ENCODE peak calls at places on chromosomes 6 and 20, in four cellular contexts. E, M, H and F are unnamed samples.
A peak's percentile ranks its signal among the peaks of the same experiment; 100 is the strongest.

GRCh38 chr20:61289166-61289565 is 37.1 kb downstream of the CDH4 start:
- DNase-seq in E (no peak), M (no peak), H (no peak), F (no peak)

GRCh38 chr6:130978660-130979396 is 84.2 kb downstream of the EPB41L2 start:
- DNase-seq in H (no peak), E (no peak), M (no peak), F (no peak)

GRCh38 chr20:23061713-23062561 is 12.5 kb upstream of the THBD start:
- DNase-seq in H (peak; percentile 57), E (peak; percentile 57), M (peak; percentile 82), F (peak; percentile 79)

GRCh38 chr6:117200067-117200466 is 65.3 kb upstream of the VGLL2 start:
- DNase-seq in M (no peak), H (no peak), E (no peak), F (no peak)

GRCh38 chr20:17843246-17844132 is 125.1 kb downstream of the SNX5 start:
- DNase-seq in M (no peak), E (peak; percentile 97), H (no peak), F (no peak)

GRCh38 chr20:31910071-31910803 is 39.8 kb downstream of the TTLL9 start:
- DNase-seq in M (no peak), E (no peak), H (no peak), F (no peak)

GRCh38 chr6:14852375-14852774 is 393.5 kb upstream of the JARID2 start:
- DNase-seq in E (no peak), M (no peak), H (no peak), F (no peak)

GRCh38 chr6:39387785-39388184 is 65.3 kb upstream of the KCNK16 start:
- DNase-seq in M (no peak), H (no peak), E (no peak), F (no peak)

GRCh38 chr6:73612611-73613010 is 41.2 kb downstream of the SLC17A5 start:
- DNase-seq in M (no peak), E (no peak), H (no peak), F (peak; percentile 73)

GRCh38 chr20:59051666-59052065 is 9.1 kb upstream of the PRELID3B start:
- DNase-seq in M (no peak), E (no peak), H (no peak), F (no peak)

GRCh38 chr6:11260249-11261038 is 28.0 kb upstream of the NEDD9 start:
- DNase-seq in M (no peak), E (no peak), H (no peak), F (no peak)

GRCh38 chr6:21902766-21903165 is 309.2 kb downstream of the SOX4 start:
- DNase-seq in H (no peak), M (no peak), E (no peak), F (peak; percentile 54)
- H3K4ac ChIP-seq in H (no peak overlapping the region), M (no peak overlapping the region), E (no peak overlapping the region), F (peak overlapping the region; percentile 18)

GRCh38 chr20:21571841-21572690 is 58.2 kb upstream of the NKX2-2 start:
- DNase-seq in M (no peak), E (no peak), H (peak; percentile 57), F (peak; percentile 20)

GRCh38 chr20:21574443-21574842 is 60.6 kb upstream of the NKX2-2 start:
- DNase-seq in M (no peak), H (no peak), E (no peak), F (no peak)

GRCh38 chr20:21573259-21573658 is 59.4 kb upstream of the NKX2-2 start:
- DNase-seq in E (no peak), M (no peak), H (no peak), F (no peak)

GRCh38 chr20:21570285-21570992 is 56.6 kb upstream of the NKX2-2 start:
- DNase-seq in E (no peak), M (no peak), H (no peak), F (peak; percentile 17)

DNA sequence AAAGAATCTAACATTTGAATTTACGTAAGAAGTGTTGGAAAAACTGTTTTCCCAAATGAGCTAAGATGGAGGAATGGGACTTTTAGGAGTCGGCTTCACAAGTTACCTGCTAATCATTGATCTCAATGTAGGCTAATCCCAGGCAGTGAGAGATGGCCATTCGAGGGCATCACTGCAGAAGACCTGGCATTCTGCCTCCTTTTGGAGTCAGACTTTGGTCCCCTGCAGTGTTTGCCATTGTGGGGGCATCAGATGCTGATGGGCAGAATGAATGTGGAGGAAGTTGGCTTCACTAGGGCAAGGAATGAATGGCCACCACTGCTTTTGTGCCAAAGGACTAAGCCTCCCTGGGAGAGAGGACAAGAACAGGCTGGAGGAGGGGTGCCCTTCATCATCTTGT is 55.7 kb upstream of the NKX2-2 start:
- DNase-seq in H (no peak), M (no peak), E (no peak), F (no peak)
- H3K23ac ChIP-seq in H (no peak overlapping the region), M (no peak overlapping the region), E (no peak overlapping the region), F (no peak overlapping the region)

DNA sequence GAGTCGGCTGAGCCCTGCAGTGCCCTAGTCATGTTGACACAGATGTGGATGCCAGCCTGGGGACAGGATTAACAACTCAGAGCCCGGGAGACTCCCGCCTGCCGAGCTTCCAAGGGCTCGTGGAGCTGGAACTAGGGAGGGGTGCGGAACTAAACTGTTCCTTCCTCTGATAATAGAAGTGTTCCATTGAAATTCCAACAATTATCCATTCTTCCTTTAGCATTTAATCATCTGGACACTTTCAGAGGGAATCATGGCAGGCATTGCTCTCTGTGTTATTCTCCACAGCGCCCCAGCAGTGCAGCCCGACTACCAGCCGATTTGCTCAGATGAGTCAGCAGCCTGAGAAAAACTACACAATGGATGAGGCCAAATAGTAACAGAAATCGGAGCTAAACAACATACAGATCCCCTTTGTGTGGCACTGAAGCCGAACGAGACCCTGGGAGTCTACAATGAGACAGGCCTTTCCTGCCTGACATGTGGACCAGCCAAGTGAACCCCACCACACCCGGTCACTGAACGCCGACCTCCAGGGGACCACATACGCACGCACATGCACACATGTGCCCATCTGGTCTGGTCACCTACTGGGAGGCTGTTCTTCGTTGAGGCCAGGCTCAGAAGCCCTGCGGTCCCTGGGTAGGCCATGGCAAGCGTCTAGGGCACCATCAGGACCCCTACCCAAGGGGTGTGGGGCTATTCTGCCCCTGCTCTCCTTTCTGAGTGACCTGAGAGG is 238.4 kb upstream of the AFDN start:
- DNase-seq in H (no peak), E (no peak), M (no peak), F (no peak)
- H3K27ac ChIP-seq in H (no peak overlapping the region), E (no peak overlapping the region), M (no peak overlapping the region), F (no peak overlapping the region)

GRCh38 chr20:20052074-20052970 is at the start of the genes CFAP61 and CRNKL1:
- DNase-seq in E (peak; percentile 95), H (peak; percentile 97), M (peak; percentile 98), F (peak; percentile 98)
- H3K4ac ChIP-seq in E (peak within 1 kb of the TSS; percentile 85), H (no peak within 1 kb of the TSS), M (no peak within 1 kb of the TSS), F (no peak within 1 kb of the TSS)

GRCh38 chr20:63081351-63081750 is 74.6 kb upstream of the BHLHE23 start:
- DNase-seq in H (no peak), E (no peak), M (no peak), F (no peak)

GRCh38 chr20:63080411-63080810 is 73.6 kb upstream of the BHLHE23 start:
- DNase-seq in H (no peak), E (no peak), M (no peak), F (no peak)

GRCh38 chr20:63080811-63081210 is 74.0 kb upstream of the BHLHE23 start:
- DNase-seq in H (no peak), E (no peak), M (no peak), F (no peak)

GRCh38 chr20:63081831-63082230 is 75.1 kb upstream of the BHLHE23 start:
- DNase-seq in H (no peak), M (no peak), E (no peak), F (no peak)

GRCh38 chr20:63079971-63080370 is 73.2 kb upstream of the BHLHE23 start:
- DNase-seq in H (no peak), M (no peak), E (no peak), F (no peak)
- H3K23ac ChIP-seq in H (no peak overlapping the region), M (no peak overlapping the region), E (no peak overlapping the region), F (no peak overlapping the region)

GRCh38 chr6:134590449-134590848 is 272.5 kb upstream of the SGK1 start:
- DNase-seq in E (peak; percentile 68), M (no peak), H (no peak), F (no peak)
- H3K27ac ChIP-seq in E (peak overlapping the region; percentile 93), M (no peak overlapping the region), H (no peak overlapping the region), F (no peak overlapping the region)

GRCh38 chr20:63520939-63521601 is 505 bp downstream of the PPDPF start:
- DNase-seq in H (peak; percentile 79), E (peak; percentile 53), M (peak; percentile 54), F (peak; percentile 73)

GRCh38 chr20:63521602-63522001 is 1.0 kb downstream of the PPDPF start:
- DNase-seq in M (peak; percentile 51), H (peak; percentile 60), E (no peak), F (no peak)

GRCh38 chr20:63518946-63519764 is 1.4 kb upstream of the PPDPF start:
- DNase-seq in H (peak; percentile 60), M (peak; percentile 41), E (no peak), F (no peak)

GRCh38 chr20:63519765-63520593 is 586 bp upstream of the PPDPF start:
- DNase-seq in M (peak; percentile 80), E (peak; percentile 29), H (peak; percentile 86), F (no peak)

GRCh38 chr20:63520594-63520938 is at the start of gene PPDPF:
- DNase-seq in H (peak; percentile 88), E (peak; percentile 72), M (no peak), F (peak; percentile 84)
- H3K4ac ChIP-seq in H (peak within 1 kb of the TSS; percentile 38), E (peak within 1 kb of the TSS; percentile 75), M (no peak within 1 kb of the TSS), F (peak within 1 kb of the TSS; percentile 1)

GRCh38 chr20:3777726-3778629 is 3.3 kb downstream of the SPEF1 start:
- DNase-seq in M (peak; percentile 85), H (peak; percentile 90), E (no peak), F (peak; percentile 74)
- H3K23ac ChIP-seq in M (no peak overlapping the region), H (no peak overlapping the region), E (no peak overlapping the region), F (no peak overlapping the region)

GRCh38 chr6:170043150-170043819 is 247.6 kb downstream of the DLL1 start:
- DNase-seq in M (no peak), H (no peak), E (no peak), F (no peak)

GRCh38 chr6:170042596-170043118 is 248.2 kb downstream of the DLL1 start:
- DNase-seq in M (no peak), E (no peak), H (no peak), F (no peak)

GRCh38 chr6:170041526-170041925 is 249.4 kb downstream of the DLL1 start:
- DNase-seq in H (no peak), E (no peak), M (no peak), F (no peak)

GRCh38 chr6:170040906-170041305 is 250.0 kb downstream of the DLL1 start:
- DNase-seq in E (no peak), H (no peak), M (no peak), F (no peak)

GRCh38 chr6:170042086-170042485 is 248.8 kb downstream of the DLL1 start:
- DNase-seq in E (no peak), M (no peak), H (no peak), F (no peak)
- H3K27ac ChIP-seq in E (no peak overlapping the region), M (no peak overlapping the region), H (no peak overlapping the region), F (no peak overlapping the region)